ENCODE peak calls at places on chromosomes 3 and 15, in eight cellular contexts. One of them, this sample, is unnamed.
A peak's percentile ranks its signal among the peaks of the same experiment; 100 is the strongest.

GRCh38 chr15:60713096-60714084 is 234.4 kb upstream of the ICE2 start:
- DNase-seq in left lung: peak; percentile 51
- DNase-seq in activated CD8-positive, alpha-beta T cell treated with anti-CD3 and anti-CD28 coated beads for 36 hours: no peak
- DNase-seq in choroid plexus epithelial cell: peak; percentile 40
- DNase-seq in tibial artery: no peak
- DNase-seq in mucosa of descending colon: no peak
- DNase-seq in mesothelial cell of epicardium: no peak
- DNase-seq in ovary: no peak
- DNase-seq in this sample: no peak

GRCh38 chr3:119368243-119368800 is 74.1 kb downstream of the ARHGAP31 start:
- DNase-seq in ovary: no peak
- DNase-seq in left lung: no peak
- DNase-seq in mucosa of descending colon: no peak
- DNase-seq in activated CD8-positive, alpha-beta T cell treated with anti-CD3 and anti-CD28 coated beads for 36 hours: no peak
- DNase-seq in choroid plexus epithelial cell: no peak
- DNase-seq in mesothelial cell of epicardium: no peak
- DNase-seq in tibial artery: no peak
- DNase-seq in this sample: no peak

GRCh38 chr3:165837058-165837525 is at the start of gene BCHE:
- DNase-seq in ovary: no peak
- DNase-seq in activated CD8-positive, alpha-beta T cell treated with anti-CD3 and anti-CD28 coated beads for 36 hours: no peak
- DNase-seq in mesothelial cell of epicardium: no peak
- DNase-seq in tibial artery: peak; percentile 20
- DNase-seq in mucosa of descending colon: peak; percentile 14
- DNase-seq in choroid plexus epithelial cell: peak; percentile 78
- DNase-seq in left lung: peak; percentile 29
- DNase-seq in this sample: no peak

GRCh38 chr15:57477736-57478522 is 101.6 kb downstream of the CGNL1 start:
- DNase-seq in mesothelial cell of epicardium: no peak
- DNase-seq in left lung: no peak
- DNase-seq in choroid plexus epithelial cell: no peak
- DNase-seq in activated CD8-positive, alpha-beta T cell treated with anti-CD3 and anti-CD28 coated beads for 36 hours: no peak
- DNase-seq in tibial artery: no peak
- DNase-seq in ovary: no peak
- DNase-seq in mucosa of descending colon: no peak
- DNase-seq in this sample: no peak

GRCh38 chr15:69665641-69666091 is 213.0 kb downstream of the RPLP1 start:
- DNase-seq in choroid plexus epithelial cell: peak; percentile 35
- DNase-seq in mesothelial cell of epicardium: no peak
- DNase-seq in left lung: no peak
- DNase-seq in tibial artery: no peak
- DNase-seq in activated CD8-positive, alpha-beta T cell treated with anti-CD3 and anti-CD28 coated beads for 36 hours: peak; percentile 44
- DNase-seq in mucosa of descending colon: no peak
- DNase-seq in ovary: peak; percentile 67
- DNase-seq in this sample: peak; percentile 32

GRCh38 chr3:175601521-175601920 is 742.4 kb downstream of the NAALADL2 start:
- DNase-seq in left lung: no peak
- DNase-seq in mesothelial cell of epicardium: no peak
- DNase-seq in mucosa of descending colon: no peak
- DNase-seq in tibial artery: no peak
- DNase-seq in ovary: no peak
- DNase-seq in choroid plexus epithelial cell: peak; percentile 21
- DNase-seq in activated CD8-positive, alpha-beta T cell treated with anti-CD3 and anti-CD28 coated beads for 36 hours: no peak
- DNase-seq in this sample: no peak

GRCh38 chr15:83655237-83655616 is 1.3 kb downstream of the ADAMTSL3 start:
- DNase-seq in choroid plexus epithelial cell: no peak
- DNase-seq in activated CD8-positive, alpha-beta T cell treated with anti-CD3 and anti-CD28 coated beads for 36 hours: no peak
- DNase-seq in tibial artery: no peak
- DNase-seq in left lung: no peak
- DNase-seq in mucosa of descending colon: no peak
- DNase-seq in ovary: no peak
- DNase-seq in mesothelial cell of epicardium: no peak
- DNase-seq in this sample: no peak

GRCh38 chr3:140420621-140421357 is 257.1 kb upstream of the TRIM42 start:
- DNase-seq in tibial artery: no peak
- DNase-seq in choroid plexus epithelial cell: peak; percentile 77
- DNase-seq in mucosa of descending colon: no peak
- DNase-seq in left lung: no peak
- DNase-seq in activated CD8-positive, alpha-beta T cell treated with anti-CD3 and anti-CD28 coated beads for 36 hours: no peak
- DNase-seq in ovary: no peak
- DNase-seq in mesothelial cell of epicardium: no peak
- DNase-seq in this sample: no peak

GRCh38 chr3:7001370-7001769 is 140.5 kb downstream of the GRM7 start:
- DNase-seq in activated CD8-positive, alpha-beta T cell treated with anti-CD3 and anti-CD28 coated beads for 36 hours: no peak
- DNase-seq in left lung: no peak
- DNase-seq in choroid plexus epithelial cell: no peak
- DNase-seq in ovary: no peak
- DNase-seq in mesothelial cell of epicardium: no peak
- DNase-seq in tibial artery: no peak
- DNase-seq in mucosa of descending colon: no peak
- DNase-seq in this sample: no peak

GRCh38 chr3:182142928-182143327 is 431.2 kb downstream of the SOX2 start:
- DNase-seq in mesothelial cell of epicardium: no peak
- DNase-seq in activated CD8-positive, alpha-beta T cell treated with anti-CD3 and anti-CD28 coated beads for 36 hours: no peak
- DNase-seq in left lung: no peak
- DNase-seq in tibial artery: no peak
- DNase-seq in mucosa of descending colon: no peak
- DNase-seq in choroid plexus epithelial cell: no peak
- DNase-seq in ovary: no peak
- DNase-seq in this sample: no peak

GRCh38 chr3:186254676-186255665 is 107.1 kb downstream of the DGKG start:
- DNase-seq in ovary: no peak
- DNase-seq in mesothelial cell of epicardium: no peak
- DNase-seq in tibial artery: no peak
- DNase-seq in mucosa of descending colon: no peak
- DNase-seq in choroid plexus epithelial cell: no peak
- DNase-seq in left lung: no peak
- DNase-seq in activated CD8-positive, alpha-beta T cell treated with anti-CD3 and anti-CD28 coated beads for 36 hours: peak; percentile 73
- DNase-seq in this sample: peak; percentile 94

GRCh38 chr3:134155456-134155855 is 95.2 kb downstream of the RYK start:
- DNase-seq in choroid plexus epithelial cell: no peak
- DNase-seq in tibial artery: no peak
- DNase-seq in left lung: no peak
- DNase-seq in mesothelial cell of epicardium: no peak
- DNase-seq in ovary: no peak
- DNase-seq in mucosa of descending colon: no peak
- DNase-seq in activated CD8-positive, alpha-beta T cell treated with anti-CD3 and anti-CD28 coated beads for 36 hours: no peak
- DNase-seq in this sample: no peak

GRCh38 chr15:71708741-71709140 is 101.6 kb upstream of the NR2E3 start:
- DNase-seq in mucosa of descending colon: peak; percentile 23
- DNase-seq in choroid plexus epithelial cell: peak; percentile 75
- DNase-seq in left lung: no peak
- DNase-seq in activated CD8-positive, alpha-beta T cell treated with anti-CD3 and anti-CD28 coated beads for 36 hours: no peak
- DNase-seq in ovary: no peak
- DNase-seq in tibial artery: no peak
- DNase-seq in mesothelial cell of epicardium: no peak
- DNase-seq in this sample: no peak

GRCh38 chr3:179181993-179182551 is 33.9 kb downstream of the PIK3CA start:
- DNase-seq in left lung: no peak
- DNase-seq in choroid plexus epithelial cell: peak; percentile 36
- DNase-seq in mesothelial cell of epicardium: no peak
- DNase-seq in ovary: no peak
- DNase-seq in activated CD8-positive, alpha-beta T cell treated with anti-CD3 and anti-CD28 coated beads for 36 hours: peak; percentile 41
- DNase-seq in mucosa of descending colon: no peak
- DNase-seq in tibial artery: no peak
- DNase-seq in this sample: peak; percentile 17

GRCh38 chr3:114290911-114291901 is 2.6 kb upstream of the TIGIT start:
- DNase-seq in tibial artery: peak; percentile 37
- DNase-seq in activated CD8-positive, alpha-beta T cell treated with anti-CD3 and anti-CD28 coated beads for 36 hours: peak; percentile 95
- DNase-seq in left lung: peak; percentile 50
- DNase-seq in mucosa of descending colon: peak; percentile 77
- DNase-seq in choroid plexus epithelial cell: peak; percentile 76
- DNase-seq in ovary: peak; percentile 53
- DNase-seq in mesothelial cell of epicardium: peak; percentile 66
- DNase-seq in this sample: peak; percentile 76

GRCh38 chr15:81292516-81293001 is 31.4 kb downstream of the STARD5 start:
- DNase-seq in choroid plexus epithelial cell: no peak
- DNase-seq in activated CD8-positive, alpha-beta T cell treated with anti-CD3 and anti-CD28 coated beads for 36 hours: peak; percentile 78
- DNase-seq in ovary: no peak
- DNase-seq in left lung: no peak
- DNase-seq in tibial artery: no peak
- DNase-seq in mesothelial cell of epicardium: no peak
- DNase-seq in mucosa of descending colon: peak; percentile 29
- DNase-seq in this sample: no peak

GRCh38 chr3:150068440-150069157 is 97.9 kb upstream of the PFN2 start:
- DNase-seq in choroid plexus epithelial cell: no peak
- DNase-seq in mesothelial cell of epicardium: no peak
- DNase-seq in left lung: no peak
- DNase-seq in mucosa of descending colon: no peak
- DNase-seq in tibial artery: no peak
- DNase-seq in activated CD8-positive, alpha-beta T cell treated with anti-CD3 and anti-CD28 coated beads for 36 hours: no peak
- DNase-seq in ovary: no peak
- DNase-seq in this sample: no peak

GRCh38 chr3:20039765-20040475 is at the start of gene KAT2B:
- DNase-seq in left lung: peak; percentile 87
- DNase-seq in mucosa of descending colon: peak; percentile 86
- DNase-seq in choroid plexus epithelial cell: peak; percentile 53
- DNase-seq in mesothelial cell of epicardium: peak; percentile 80
- DNase-seq in tibial artery: peak; percentile 76
- DNase-seq in activated CD8-positive, alpha-beta T cell treated with anti-CD3 and anti-CD28 coated beads for 36 hours: peak; percentile 87
- DNase-seq in ovary: peak; percentile 87
- DNase-seq in this sample: peak; percentile 87
- TF ChIP-seq CTCF in left lung: peak; percentile 41
- TF ChIP-seq CTCF in mucosa of descending colon: peak; percentile 47
- TF ChIP-seq CTCF in choroid plexus epithelial cell: peak; percentile 68
- TF ChIP-seq CTCF in mesothelial cell of epicardium: peak; percentile 75
- TF ChIP-seq CTCF in tibial artery: peak; percentile 83
- TF ChIP-seq CTCF in activated CD8-positive, alpha-beta T cell treated with anti-CD3 and anti-CD28 coated beads for 36 hours: peak; percentile 69
- TF ChIP-seq CTCF in ovary: peak; percentile 69
- TF ChIP-seq CTCF in this sample: peak; percentile 30

GRCh38 chr3:39075910-39076309 is 24.1 kb downstream of the WDR48 start:
- DNase-seq in mucosa of descending colon: no peak
- DNase-seq in ovary: no peak
- DNase-seq in activated CD8-positive, alpha-beta T cell treated with anti-CD3 and anti-CD28 coated beads for 36 hours: no peak
- DNase-seq in mesothelial cell of epicardium: no peak
- DNase-seq in tibial artery: no peak
- DNase-seq in choroid plexus epithelial cell: no peak
- DNase-seq in left lung: no peak
- DNase-seq in this sample: no peak

GRCh38 chr3:39082652-39083313 is 24.6 kb downstream of the GORASP1 start:
- DNase-seq in mucosa of descending colon: no peak
- DNase-seq in mesothelial cell of epicardium: no peak
- DNase-seq in tibial artery: no peak
- DNase-seq in activated CD8-positive, alpha-beta T cell treated with anti-CD3 and anti-CD28 coated beads for 36 hours: no peak
- DNase-seq in choroid plexus epithelial cell: no peak
- DNase-seq in ovary: no peak
- DNase-seq in left lung: no peak
- DNase-seq in this sample: peak; percentile 41

DNA sequence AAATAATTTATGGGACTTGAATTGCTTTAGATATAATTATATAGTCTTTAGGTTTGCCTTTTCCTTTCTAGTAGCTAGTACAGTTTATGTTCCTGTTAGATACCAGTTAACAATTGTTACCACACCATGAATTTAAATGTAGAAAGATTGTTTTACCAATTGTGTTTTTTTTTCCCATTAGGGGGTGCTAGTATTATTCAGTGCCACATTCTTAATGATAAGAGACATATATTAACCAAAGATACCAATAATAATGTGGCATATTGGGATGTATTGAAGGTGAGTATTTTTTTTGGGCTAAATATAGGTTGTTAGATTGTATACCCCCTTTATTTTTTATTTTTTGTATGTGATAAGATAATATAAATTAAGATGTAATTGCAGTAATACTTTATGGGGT is 27.7 kb downstream of the WDR48 start:
- DNase-seq in activated CD8-positive, alpha-beta T cell treated with anti-CD3 and anti-CD28 coated beads for 36 hours: no peak
- DNase-seq in choroid plexus epithelial cell: no peak
- DNase-seq in mesothelial cell of epicardium: no peak
- DNase-seq in mucosa of descending colon: no peak
- DNase-seq in tibial artery: no peak
- DNase-seq in ovary: no peak
- DNase-seq in left lung: no peak
- DNase-seq in this sample: no peak
- TF ChIP-seq CTCF in activated CD8-positive, alpha-beta T cell treated with anti-CD3 and anti-CD28 coated beads for 36 hours: no peak
- TF ChIP-seq CTCF in choroid plexus epithelial cell: no peak
- TF ChIP-seq CTCF in mesothelial cell of epicardium: no peak
- TF ChIP-seq CTCF in mucosa of descending colon: no peak
- TF ChIP-seq CTCF in tibial artery: no peak
- TF ChIP-seq CTCF in ovary: no peak
- TF ChIP-seq CTCF in left lung: no peak
- TF ChIP-seq CTCF in this sample: no peak

DNA sequence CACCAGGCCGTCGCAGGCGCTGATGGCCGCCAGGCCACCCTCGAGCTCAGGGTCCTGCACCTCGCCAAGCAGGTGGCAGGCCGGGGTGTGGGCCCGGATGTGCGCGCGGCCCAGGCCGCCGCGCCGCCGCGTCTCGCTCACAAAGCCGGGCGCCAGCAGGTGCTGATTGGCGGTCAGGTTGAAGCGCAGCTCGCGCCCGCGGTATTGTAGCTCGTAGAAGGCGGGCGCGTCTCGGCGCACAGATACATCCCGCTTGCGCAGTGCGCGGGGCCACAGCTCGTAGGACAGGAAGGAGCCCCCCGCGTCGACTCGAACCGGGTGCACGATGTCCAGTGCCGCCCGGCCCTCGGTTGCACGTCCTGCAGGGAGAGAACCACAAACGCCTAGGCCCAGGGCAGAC is 11.1 kb downstream of the ADAMTS7 start:
- DNase-seq in left lung: no peak
- DNase-seq in mucosa of descending colon: no peak
- DNase-seq in ovary: no peak
- DNase-seq in activated CD8-positive, alpha-beta T cell treated with anti-CD3 and anti-CD28 coated beads for 36 hours: no peak
- DNase-seq in mesothelial cell of epicardium: no peak
- DNase-seq in tibial artery: no peak
- DNase-seq in choroid plexus epithelial cell: no peak
- DNase-seq in this sample: no peak
- TF ChIP-seq CTCF in left lung: no peak
- TF ChIP-seq CTCF in mucosa of descending colon: no peak
- TF ChIP-seq CTCF in ovary: no peak
- TF ChIP-seq CTCF in activated CD8-positive, alpha-beta T cell treated with anti-CD3 and anti-CD28 coated beads for 36 hours: no peak
- TF ChIP-seq CTCF in mesothelial cell of epicardium: no peak
- TF ChIP-seq CTCF in tibial artery: no peak
- TF ChIP-seq CTCF in choroid plexus epithelial cell: no peak
- TF ChIP-seq CTCF in this sample: no peak

GRCh38 chr3:53696401-53697172 is 149.6 kb downstream of the CHDH start:
- DNase-seq in mesothelial cell of epicardium: no peak
- DNase-seq in ovary: no peak
- DNase-seq in activated CD8-positive, alpha-beta T cell treated with anti-CD3 and anti-CD28 coated beads for 36 hours: no peak
- DNase-seq in choroid plexus epithelial cell: peak; percentile 7
- DNase-seq in tibial artery: no peak
- DNase-seq in mucosa of descending colon: no peak
- DNase-seq in left lung: peak; percentile 53
- DNase-seq in this sample: peak; percentile 50

GRCh38 chr3:53693441-53693840 is 152.8 kb downstream of the CHDH start:
- DNase-seq in activated CD8-positive, alpha-beta T cell treated with anti-CD3 and anti-CD28 coated beads for 36 hours: no peak
- DNase-seq in ovary: no peak
- DNase-seq in mucosa of descending colon: no peak
- DNase-seq in choroid plexus epithelial cell: no peak
- DNase-seq in mesothelial cell of epicardium: no peak
- DNase-seq in tibial artery: no peak
- DNase-seq in left lung: no peak
- DNase-seq in this sample: peak; percentile 7

GRCh38 chr3:53694648-53695356 is 151.4 kb downstream of the CHDH start:
- DNase-seq in tibial artery: no peak
- DNase-seq in ovary: no peak
- DNase-seq in left lung: no peak
- DNase-seq in activated CD8-positive, alpha-beta T cell treated with anti-CD3 and anti-CD28 coated beads for 36 hours: no peak
- DNase-seq in mucosa of descending colon: no peak
- DNase-seq in mesothelial cell of epicardium: no peak
- DNase-seq in choroid plexus epithelial cell: no peak
- DNase-seq in this sample: no peak

GRCh38 chr3:53691885-53692284 is 154.3 kb downstream of the CHDH start:
- DNase-seq in mucosa of descending colon: no peak
- DNase-seq in mesothelial cell of epicardium: no peak
- DNase-seq in tibial artery: no peak
- DNase-seq in ovary: no peak
- DNase-seq in choroid plexus epithelial cell: no peak
- DNase-seq in left lung: no peak
- DNase-seq in activated CD8-positive, alpha-beta T cell treated with anti-CD3 and anti-CD28 coated beads for 36 hours: no peak
- DNase-seq in this sample: no peak

GRCh38 chr3:53694051-53694450 is 152.2 kb downstream of the CHDH start:
- DNase-seq in choroid plexus epithelial cell: no peak
- DNase-seq in mesothelial cell of epicardium: no peak
- DNase-seq in activated CD8-positive, alpha-beta T cell treated with anti-CD3 and anti-CD28 coated beads for 36 hours: no peak
- DNase-seq in mucosa of descending colon: no peak
- DNase-seq in left lung: no peak
- DNase-seq in tibial artery: no peak
- DNase-seq in ovary: no peak
- DNase-seq in this sample: no peak
- TF ChIP-seq CTCF in choroid plexus epithelial cell: no peak
- TF ChIP-seq CTCF in mesothelial cell of epicardium: no peak
- TF ChIP-seq CTCF in activated CD8-positive, alpha-beta T cell treated with anti-CD3 and anti-CD28 coated beads for 36 hours: no peak
- TF ChIP-seq CTCF in mucosa of descending colon: no peak
- TF ChIP-seq CTCF in left lung: no peak
- TF ChIP-seq CTCF in tibial artery: no peak
- TF ChIP-seq CTCF in ovary: no peak
- TF ChIP-seq CTCF in this sample: no peak